ENCODE peak calls at places on chromosomes 1 and 21, in six cellular contexts. E, A, J, M, U and D are unnamed samples.

GRCh38 chr1:153775432-153776311 is 465 bp downstream of the SLC27A3 start:
- DNase-seq in E (no peak), A (peak), J (peak), M (peak), U (peak), D (peak)

GRCh38 chr1:83571536-83571935 is 427.4 kb downstream of the TTLL7 start:
- DNase-seq in E (no peak), A (no peak), J (no peak), M (no peak), U (no peak), D (no peak)

GRCh38 chr1:227796359-227796915 is 19.0 kb upstream of the PRSS38 start:
- DNase-seq in E (no peak), A (no peak), J (no peak), M (no peak), U (no peak), D (no peak)

GRCh38 chr1:8004803-8005573 is 21.1 kb downstream of the ERRFI1 start:
- DNase-seq in E (peak), A (no peak), J (no peak), M (peak), U (peak), D (no peak)

GRCh38 chr21:27149034-27149433 is 182.1 kb upstream of the ADAMTS5 start:
- DNase-seq in E (no peak), A (no peak), J (no peak), M (no peak), U (peak), D (no peak)

GRCh38 chr1:169680377-169681019 is 30.9 kb downstream of the SELL start:
- DNase-seq in E (no peak), A (no peak), J (no peak), M (no peak), U (no peak), D (no peak)

GRCh38 chr1:62515055-62515454 is 78.2 kb downstream of the USP1 start:
- DNase-seq in E (no peak), A (no peak), J (no peak), M (no peak), U (peak), D (no peak)

GRCh38 chr1:50027794-50028193 is 4.0 kb upstream of the AGBL4 start:
- DNase-seq in E (no peak), A (no peak), J (no peak), M (no peak), U (no peak), D (no peak)

GRCh38 chr1:160101037-160101716 is 2.8 kb upstream of the IGSF8 start:
- DNase-seq in E (no peak), A (peak), J (peak), M (peak), U (peak), D (peak)